ENCODE peak calls at places on chromosomes 11 and 22, in ten cellular contexts. One of them, this sample, is unnamed.

GRCh38 chr22:43044402-43044801 is 29.5 kb upstream of the PACSIN2 start:
- DNase-seq in activated effector memory CD4-positive, alpha-beta T cell treated with anti-CD3 and anti-CD28 coated beads, Interleukin-2, amount 50 U/mL, for 16 hours: no peak
- DNase-seq in non-pigmented ciliary epithelial cell: no peak
- DNase-seq in Calu3: no peak
- DNase-seq in activated naive CD8-positive, alpha-beta T cell treated with anti-CD3 and anti-CD28 coated beads for 36 hours: no peak
- DNase-seq in NCI-H526 treated with DMSO at 0.1 percent for 48 hours: no peak
- DNase-seq in stimulated activated CD8-positive, alpha-beta memory T cell treated with anti-CD3 and anti-CD28 coated beads, Interleukin-15, amount 100 ng/mL, for 1 hour: no peak
- DNase-seq in activated CD4-positive, alpha-beta T cell treated with anti-CD3 and anti-CD28 coated beads for 24 hours: no peak
- DNase-seq in NCI-H2081 treated with DMSO at 0.1 percent for 48 hours: no peak
- DNase-seq in T-cell: no peak
- DNase-seq in this sample: no peak

GRCh38 chr11:44471603-44472002 is 93.9 kb upstream of the CD82 start:
- DNase-seq in activated effector memory CD4-positive, alpha-beta T cell treated with anti-CD3 and anti-CD28 coated beads, Interleukin-2, amount 50 U/mL, for 16 hours: no peak
- DNase-seq in non-pigmented ciliary epithelial cell: no peak
- DNase-seq in Calu3: no peak
- DNase-seq in activated naive CD8-positive, alpha-beta T cell treated with anti-CD3 and anti-CD28 coated beads for 36 hours: no peak
- DNase-seq in NCI-H526 treated with DMSO at 0.1 percent for 48 hours: no peak
- DNase-seq in stimulated activated CD8-positive, alpha-beta memory T cell treated with anti-CD3 and anti-CD28 coated beads, Interleukin-15, amount 100 ng/mL, for 1 hour: no peak
- DNase-seq in activated CD4-positive, alpha-beta T cell treated with anti-CD3 and anti-CD28 coated beads for 24 hours: no peak
- DNase-seq in NCI-H2081 treated with DMSO at 0.1 percent for 48 hours: no peak
- DNase-seq in T-cell: no peak
- DNase-seq in this sample: no peak

GRCh38 chr11:129373489-129373953 is 2.1 kb upstream of the BARX2 start:
- DNase-seq in activated effector memory CD4-positive, alpha-beta T cell treated with anti-CD3 and anti-CD28 coated beads, Interleukin-2, amount 50 U/mL, for 16 hours: no peak
- DNase-seq in non-pigmented ciliary epithelial cell: no peak
- DNase-seq in Calu3: no peak
- DNase-seq in activated naive CD8-positive, alpha-beta T cell treated with anti-CD3 and anti-CD28 coated beads for 36 hours: no peak
- DNase-seq in NCI-H526 treated with DMSO at 0.1 percent for 48 hours: no peak
- DNase-seq in stimulated activated CD8-positive, alpha-beta memory T cell treated with anti-CD3 and anti-CD28 coated beads, Interleukin-15, amount 100 ng/mL, for 1 hour: no peak
- DNase-seq in activated CD4-positive, alpha-beta T cell treated with anti-CD3 and anti-CD28 coated beads for 24 hours: no peak
- DNase-seq in NCI-H2081 treated with DMSO at 0.1 percent for 48 hours: no peak
- DNase-seq in T-cell: no peak
- DNase-seq in this sample: peak

GRCh38 chr11:127345819-127346459 is 345.4 kb upstream of the KIRREL3 start:
- DNase-seq in activated effector memory CD4-positive, alpha-beta T cell treated with anti-CD3 and anti-CD28 coated beads, Interleukin-2, amount 50 U/mL, for 16 hours: no peak
- DNase-seq in non-pigmented ciliary epithelial cell: no peak
- DNase-seq in Calu3: peak
- DNase-seq in activated naive CD8-positive, alpha-beta T cell treated with anti-CD3 and anti-CD28 coated beads for 36 hours: no peak
- DNase-seq in NCI-H526 treated with DMSO at 0.1 percent for 48 hours: peak
- DNase-seq in stimulated activated CD8-positive, alpha-beta memory T cell treated with anti-CD3 and anti-CD28 coated beads, Interleukin-15, amount 100 ng/mL, for 1 hour: no peak
- DNase-seq in activated CD4-positive, alpha-beta T cell treated with anti-CD3 and anti-CD28 coated beads for 24 hours: peak
- DNase-seq in NCI-H2081 treated with DMSO at 0.1 percent for 48 hours: no peak
- DNase-seq in T-cell: peak
- DNase-seq in this sample: no peak

GRCh38 chr11:128802358-128802981 is 64.6 kb downstream of the KCNJ1 start:
- DNase-seq in activated effector memory CD4-positive, alpha-beta T cell treated with anti-CD3 and anti-CD28 coated beads, Interleukin-2, amount 50 U/mL, for 16 hours: no peak
- DNase-seq in non-pigmented ciliary epithelial cell: no peak
- DNase-seq in Calu3: peak
- DNase-seq in activated naive CD8-positive, alpha-beta T cell treated with anti-CD3 and anti-CD28 coated beads for 36 hours: no peak
- DNase-seq in NCI-H526 treated with DMSO at 0.1 percent for 48 hours: peak
- DNase-seq in stimulated activated CD8-positive, alpha-beta memory T cell treated with anti-CD3 and anti-CD28 coated beads, Interleukin-15, amount 100 ng/mL, for 1 hour: no peak
- DNase-seq in activated CD4-positive, alpha-beta T cell treated with anti-CD3 and anti-CD28 coated beads for 24 hours: no peak
- DNase-seq in NCI-H2081 treated with DMSO at 0.1 percent for 48 hours: peak
- DNase-seq in T-cell: no peak
- DNase-seq in this sample: no peak

GRCh38 chr11:62241095-62241494 is 944 bp upstream of the SCGB1D2 start:
- DNase-seq in activated effector memory CD4-positive, alpha-beta T cell treated with anti-CD3 and anti-CD28 coated beads, Interleukin-2, amount 50 U/mL, for 16 hours: no peak
- DNase-seq in non-pigmented ciliary epithelial cell: no peak
- DNase-seq in Calu3: no peak
- DNase-seq in activated naive CD8-positive, alpha-beta T cell treated with anti-CD3 and anti-CD28 coated beads for 36 hours: no peak
- DNase-seq in NCI-H526 treated with DMSO at 0.1 percent for 48 hours: no peak
- DNase-seq in stimulated activated CD8-positive, alpha-beta memory T cell treated with anti-CD3 and anti-CD28 coated beads, Interleukin-15, amount 100 ng/mL, for 1 hour: no peak
- DNase-seq in activated CD4-positive, alpha-beta T cell treated with anti-CD3 and anti-CD28 coated beads for 24 hours: no peak
- DNase-seq in NCI-H2081 treated with DMSO at 0.1 percent for 48 hours: no peak
- DNase-seq in T-cell: no peak
- DNase-seq in this sample: no peak

GRCh38 chr22:49775191-49776052 is 52.3 kb downstream of the BRD1 start:
- DNase-seq in activated effector memory CD4-positive, alpha-beta T cell treated with anti-CD3 and anti-CD28 coated beads, Interleukin-2, amount 50 U/mL, for 16 hours: no peak
- DNase-seq in non-pigmented ciliary epithelial cell: no peak
- DNase-seq in Calu3: no peak
- DNase-seq in activated naive CD8-positive, alpha-beta T cell treated with anti-CD3 and anti-CD28 coated beads for 36 hours: no peak
- DNase-seq in NCI-H526 treated with DMSO at 0.1 percent for 48 hours: no peak
- DNase-seq in stimulated activated CD8-positive, alpha-beta memory T cell treated with anti-CD3 and anti-CD28 coated beads, Interleukin-15, amount 100 ng/mL, for 1 hour: no peak
- DNase-seq in activated CD4-positive, alpha-beta T cell treated with anti-CD3 and anti-CD28 coated beads for 24 hours: no peak
- DNase-seq in NCI-H2081 treated with DMSO at 0.1 percent for 48 hours: no peak
- DNase-seq in T-cell: no peak
- DNase-seq in this sample: no peak

GRCh38 chr11:68314203-68314885 is 2.0 kb downstream of the LRP5 start:
- DNase-seq in activated effector memory CD4-positive, alpha-beta T cell treated with anti-CD3 and anti-CD28 coated beads, Interleukin-2, amount 50 U/mL, for 16 hours: no peak
- DNase-seq in non-pigmented ciliary epithelial cell: no peak
- DNase-seq in Calu3: peak
- DNase-seq in activated naive CD8-positive, alpha-beta T cell treated with anti-CD3 and anti-CD28 coated beads for 36 hours: no peak
- DNase-seq in NCI-H526 treated with DMSO at 0.1 percent for 48 hours: no peak
- DNase-seq in stimulated activated CD8-positive, alpha-beta memory T cell treated with anti-CD3 and anti-CD28 coated beads, Interleukin-15, amount 100 ng/mL, for 1 hour: no peak
- DNase-seq in activated CD4-positive, alpha-beta T cell treated with anti-CD3 and anti-CD28 coated beads for 24 hours: no peak
- DNase-seq in NCI-H2081 treated with DMSO at 0.1 percent for 48 hours: no peak
- DNase-seq in T-cell: no peak
- DNase-seq in this sample: no peak

GRCh38 chr11:196786-197731 is 4.2 kb downstream of the SCGB1C1 start:
- DNase-seq in activated effector memory CD4-positive, alpha-beta T cell treated with anti-CD3 and anti-CD28 coated beads, Interleukin-2, amount 50 U/mL, for 16 hours: peak
- DNase-seq in non-pigmented ciliary epithelial cell: no peak
- DNase-seq in Calu3: no peak
- DNase-seq in activated naive CD8-positive, alpha-beta T cell treated with anti-CD3 and anti-CD28 coated beads for 36 hours: no peak
- DNase-seq in NCI-H526 treated with DMSO at 0.1 percent for 48 hours: no peak
- DNase-seq in stimulated activated CD8-positive, alpha-beta memory T cell treated with anti-CD3 and anti-CD28 coated beads, Interleukin-15, amount 100 ng/mL, for 1 hour: no peak
- DNase-seq in activated CD4-positive, alpha-beta T cell treated with anti-CD3 and anti-CD28 coated beads for 24 hours: no peak
- DNase-seq in NCI-H2081 treated with DMSO at 0.1 percent for 48 hours: no peak
- DNase-seq in T-cell: no peak
- DNase-seq in this sample: peak

GRCh38 chr22:31613286-31613903 is 48.6 kb downstream of the PISD start:
- DNase-seq in activated effector memory CD4-positive, alpha-beta T cell treated with anti-CD3 and anti-CD28 coated beads, Interleukin-2, amount 50 U/mL, for 16 hours: no peak
- DNase-seq in non-pigmented ciliary epithelial cell: no peak
- DNase-seq in Calu3: no peak
- DNase-seq in activated naive CD8-positive, alpha-beta T cell treated with anti-CD3 and anti-CD28 coated beads for 36 hours: no peak
- DNase-seq in NCI-H526 treated with DMSO at 0.1 percent for 48 hours: no peak
- DNase-seq in stimulated activated CD8-positive, alpha-beta memory T cell treated with anti-CD3 and anti-CD28 coated beads, Interleukin-15, amount 100 ng/mL, for 1 hour: no peak
- DNase-seq in activated CD4-positive, alpha-beta T cell treated with anti-CD3 and anti-CD28 coated beads for 24 hours: no peak
- DNase-seq in NCI-H2081 treated with DMSO at 0.1 percent for 48 hours: no peak
- DNase-seq in T-cell: no peak
- DNase-seq in this sample: no peak

GRCh38 chr22:20127318-20127868 is 4.2 kb upstream of the ZDHHC8 start:
- DNase-seq in activated effector memory CD4-positive, alpha-beta T cell treated with anti-CD3 and anti-CD28 coated beads, Interleukin-2, amount 50 U/mL, for 16 hours: no peak
- DNase-seq in non-pigmented ciliary epithelial cell: no peak
- DNase-seq in Calu3: no peak
- DNase-seq in activated naive CD8-positive, alpha-beta T cell treated with anti-CD3 and anti-CD28 coated beads for 36 hours: no peak
- DNase-seq in NCI-H526 treated with DMSO at 0.1 percent for 48 hours: no peak
- DNase-seq in stimulated activated CD8-positive, alpha-beta memory T cell treated with anti-CD3 and anti-CD28 coated beads, Interleukin-15, amount 100 ng/mL, for 1 hour: no peak
- DNase-seq in activated CD4-positive, alpha-beta T cell treated with anti-CD3 and anti-CD28 coated beads for 24 hours: no peak
- DNase-seq in NCI-H2081 treated with DMSO at 0.1 percent for 48 hours: no peak
- DNase-seq in T-cell: no peak
- DNase-seq in this sample: no peak

GRCh38 chr11:10139656-10140055 is 154.4 kb downstream of the SBF2 start:
- DNase-seq in activated effector memory CD4-positive, alpha-beta T cell treated with anti-CD3 and anti-CD28 coated beads, Interleukin-2, amount 50 U/mL, for 16 hours: no peak
- DNase-seq in non-pigmented ciliary epithelial cell: peak
- DNase-seq in Calu3: peak
- DNase-seq in activated naive CD8-positive, alpha-beta T cell treated with anti-CD3 and anti-CD28 coated beads for 36 hours: no peak
- DNase-seq in NCI-H526 treated with DMSO at 0.1 percent for 48 hours: no peak
- DNase-seq in stimulated activated CD8-positive, alpha-beta memory T cell treated with anti-CD3 and anti-CD28 coated beads, Interleukin-15, amount 100 ng/mL, for 1 hour: no peak
- DNase-seq in activated CD4-positive, alpha-beta T cell treated with anti-CD3 and anti-CD28 coated beads for 24 hours: no peak
- DNase-seq in NCI-H2081 treated with DMSO at 0.1 percent for 48 hours: no peak
- DNase-seq in T-cell: no peak
- DNase-seq in this sample: no peak

GRCh38 chr11:26623076-26623666 is 51.1 kb upstream of the MUC15 start:
- DNase-seq in activated effector memory CD4-positive, alpha-beta T cell treated with anti-CD3 and anti-CD28 coated beads, Interleukin-2, amount 50 U/mL, for 16 hours: no peak
- DNase-seq in non-pigmented ciliary epithelial cell: no peak
- DNase-seq in Calu3: no peak
- DNase-seq in activated naive CD8-positive, alpha-beta T cell treated with anti-CD3 and anti-CD28 coated beads for 36 hours: no peak
- DNase-seq in NCI-H526 treated with DMSO at 0.1 percent for 48 hours: no peak
- DNase-seq in stimulated activated CD8-positive, alpha-beta memory T cell treated with anti-CD3 and anti-CD28 coated beads, Interleukin-15, amount 100 ng/mL, for 1 hour: no peak
- DNase-seq in activated CD4-positive, alpha-beta T cell treated with anti-CD3 and anti-CD28 coated beads for 24 hours: no peak
- DNase-seq in NCI-H2081 treated with DMSO at 0.1 percent for 48 hours: no peak
- DNase-seq in T-cell: no peak
- DNase-seq in this sample: no peak

GRCh38 chr22:38727530-38728451 is 22.0 kb downstream of the GTPBP1 start:
- DNase-seq in activated effector memory CD4-positive, alpha-beta T cell treated with anti-CD3 and anti-CD28 coated beads, Interleukin-2, amount 50 U/mL, for 16 hours: no peak
- DNase-seq in non-pigmented ciliary epithelial cell: no peak
- DNase-seq in Calu3: no peak
- DNase-seq in activated naive CD8-positive, alpha-beta T cell treated with anti-CD3 and anti-CD28 coated beads for 36 hours: no peak
- DNase-seq in NCI-H526 treated with DMSO at 0.1 percent for 48 hours: no peak
- DNase-seq in stimulated activated CD8-positive, alpha-beta memory T cell treated with anti-CD3 and anti-CD28 coated beads, Interleukin-15, amount 100 ng/mL, for 1 hour: no peak
- DNase-seq in activated CD4-positive, alpha-beta T cell treated with anti-CD3 and anti-CD28 coated beads for 24 hours: no peak
- DNase-seq in NCI-H2081 treated with DMSO at 0.1 percent for 48 hours: no peak
- DNase-seq in T-cell: no peak
- DNase-seq in this sample: no peak

GRCh38 chr11:86896486-86896885 is 58.7 kb downstream of the FZD4 start:
- DNase-seq in activated effector memory CD4-positive, alpha-beta T cell treated with anti-CD3 and anti-CD28 coated beads, Interleukin-2, amount 50 U/mL, for 16 hours: no peak
- DNase-seq in non-pigmented ciliary epithelial cell: no peak
- DNase-seq in Calu3: no peak
- DNase-seq in activated naive CD8-positive, alpha-beta T cell treated with anti-CD3 and anti-CD28 coated beads for 36 hours: no peak
- DNase-seq in NCI-H526 treated with DMSO at 0.1 percent for 48 hours: no peak
- DNase-seq in stimulated activated CD8-positive, alpha-beta memory T cell treated with anti-CD3 and anti-CD28 coated beads, Interleukin-15, amount 100 ng/mL, for 1 hour: no peak
- DNase-seq in activated CD4-positive, alpha-beta T cell treated with anti-CD3 and anti-CD28 coated beads for 24 hours: no peak
- DNase-seq in NCI-H2081 treated with DMSO at 0.1 percent for 48 hours: no peak
- DNase-seq in T-cell: no peak
- DNase-seq in this sample: no peak

GRCh38 chr22:47126344-47126811 is 363.9 kb downstream of the TBC1D22A start:
- DNase-seq in activated effector memory CD4-positive, alpha-beta T cell treated with anti-CD3 and anti-CD28 coated beads, Interleukin-2, amount 50 U/mL, for 16 hours: peak
- DNase-seq in non-pigmented ciliary epithelial cell: no peak
- DNase-seq in Calu3: no peak
- DNase-seq in activated naive CD8-positive, alpha-beta T cell treated with anti-CD3 and anti-CD28 coated beads for 36 hours: no peak
- DNase-seq in NCI-H526 treated with DMSO at 0.1 percent for 48 hours: no peak
- DNase-seq in stimulated activated CD8-positive, alpha-beta memory T cell treated with anti-CD3 and anti-CD28 coated beads, Interleukin-15, amount 100 ng/mL, for 1 hour: no peak
- DNase-seq in activated CD4-positive, alpha-beta T cell treated with anti-CD3 and anti-CD28 coated beads for 24 hours: no peak
- DNase-seq in NCI-H2081 treated with DMSO at 0.1 percent for 48 hours: no peak
- DNase-seq in T-cell: no peak
- DNase-seq in this sample: peak

GRCh38 chr11:120191058-120191457 is 19.8 kb upstream of the OAF start:
- DNase-seq in activated effector memory CD4-positive, alpha-beta T cell treated with anti-CD3 and anti-CD28 coated beads, Interleukin-2, amount 50 U/mL, for 16 hours: no peak
- DNase-seq in non-pigmented ciliary epithelial cell: no peak
- DNase-seq in Calu3: no peak
- DNase-seq in activated naive CD8-positive, alpha-beta T cell treated with anti-CD3 and anti-CD28 coated beads for 36 hours: no peak
- DNase-seq in NCI-H526 treated with DMSO at 0.1 percent for 48 hours: no peak
- DNase-seq in stimulated activated CD8-positive, alpha-beta memory T cell treated with anti-CD3 and anti-CD28 coated beads, Interleukin-15, amount 100 ng/mL, for 1 hour: no peak
- DNase-seq in activated CD4-positive, alpha-beta T cell treated with anti-CD3 and anti-CD28 coated beads for 24 hours: no peak
- DNase-seq in NCI-H2081 treated with DMSO at 0.1 percent for 48 hours: no peak
- DNase-seq in T-cell: no peak
- DNase-seq in this sample: no peak

GRCh38 chr11:112355726-112356125 is 95.1 kb upstream of the PLET1 start:
- DNase-seq in activated effector memory CD4-positive, alpha-beta T cell treated with anti-CD3 and anti-CD28 coated beads, Interleukin-2, amount 50 U/mL, for 16 hours: no peak
- DNase-seq in non-pigmented ciliary epithelial cell: no peak
- DNase-seq in Calu3: peak
- DNase-seq in activated naive CD8-positive, alpha-beta T cell treated with anti-CD3 and anti-CD28 coated beads for 36 hours: no peak
- DNase-seq in NCI-H526 treated with DMSO at 0.1 percent for 48 hours: peak
- DNase-seq in stimulated activated CD8-positive, alpha-beta memory T cell treated with anti-CD3 and anti-CD28 coated beads, Interleukin-15, amount 100 ng/mL, for 1 hour: no peak
- DNase-seq in activated CD4-positive, alpha-beta T cell treated with anti-CD3 and anti-CD28 coated beads for 24 hours: no peak
- DNase-seq in NCI-H2081 treated with DMSO at 0.1 percent for 48 hours: no peak
- DNase-seq in T-cell: no peak
- DNase-seq in this sample: no peak

GRCh38 chr11:114326151-114326550 is 30.0 kb downstream of the NNMT start:
- DNase-seq in activated effector memory CD4-positive, alpha-beta T cell treated with anti-CD3 and anti-CD28 coated beads, Interleukin-2, amount 50 U/mL, for 16 hours: no peak
- DNase-seq in non-pigmented ciliary epithelial cell: no peak
- DNase-seq in Calu3: no peak
- DNase-seq in activated naive CD8-positive, alpha-beta T cell treated with anti-CD3 and anti-CD28 coated beads for 36 hours: no peak
- DNase-seq in NCI-H526 treated with DMSO at 0.1 percent for 48 hours: no peak
- DNase-seq in stimulated activated CD8-positive, alpha-beta memory T cell treated with anti-CD3 and anti-CD28 coated beads, Interleukin-15, amount 100 ng/mL, for 1 hour: no peak
- DNase-seq in activated CD4-positive, alpha-beta T cell treated with anti-CD3 and anti-CD28 coated beads for 24 hours: no peak
- DNase-seq in NCI-H2081 treated with DMSO at 0.1 percent for 48 hours: no peak
- DNase-seq in T-cell: no peak
- DNase-seq in this sample: no peak

GRCh38 chr22:32605576-32605975 is 131.0 kb downstream of the FBXO7 start:
- DNase-seq in activated effector memory CD4-positive, alpha-beta T cell treated with anti-CD3 and anti-CD28 coated beads, Interleukin-2, amount 50 U/mL, for 16 hours: no peak
- DNase-seq in non-pigmented ciliary epithelial cell: no peak
- DNase-seq in Calu3: no peak
- DNase-seq in activated naive CD8-positive, alpha-beta T cell treated with anti-CD3 and anti-CD28 coated beads for 36 hours: no peak
- DNase-seq in NCI-H526 treated with DMSO at 0.1 percent for 48 hours: no peak
- DNase-seq in stimulated activated CD8-positive, alpha-beta memory T cell treated with anti-CD3 and anti-CD28 coated beads, Interleukin-15, amount 100 ng/mL, for 1 hour: no peak
- DNase-seq in activated CD4-positive, alpha-beta T cell treated with anti-CD3 and anti-CD28 coated beads for 24 hours: no peak
- DNase-seq in NCI-H2081 treated with DMSO at 0.1 percent for 48 hours: no peak
- DNase-seq in T-cell: no peak
- DNase-seq in this sample: no peak

GRCh38 chr22:35835998-35836691 is 118.5 kb downstream of the APOL5 start:
- DNase-seq in activated effector memory CD4-positive, alpha-beta T cell treated with anti-CD3 and anti-CD28 coated beads, Interleukin-2, amount 50 U/mL, for 16 hours: no peak
- DNase-seq in non-pigmented ciliary epithelial cell: no peak
- DNase-seq in Calu3: peak
- DNase-seq in activated naive CD8-positive, alpha-beta T cell treated with anti-CD3 and anti-CD28 coated beads for 36 hours: no peak
- DNase-seq in NCI-H526 treated with DMSO at 0.1 percent for 48 hours: peak
- DNase-seq in stimulated activated CD8-positive, alpha-beta memory T cell treated with anti-CD3 and anti-CD28 coated beads, Interleukin-15, amount 100 ng/mL, for 1 hour: no peak
- DNase-seq in activated CD4-positive, alpha-beta T cell treated with anti-CD3 and anti-CD28 coated beads for 24 hours: no peak
- DNase-seq in NCI-H2081 treated with DMSO at 0.1 percent for 48 hours: no peak
- DNase-seq in T-cell: no peak
- DNase-seq in this sample: no peak

GRCh38 chr11:65503606-65503922 is 4.7 kb downstream of the MALAT1 start:
- DNase-seq in activated effector memory CD4-positive, alpha-beta T cell treated with anti-CD3 and anti-CD28 coated beads, Interleukin-2, amount 50 U/mL, for 16 hours: no peak
- DNase-seq in non-pigmented ciliary epithelial cell: no peak
- DNase-seq in Calu3: no peak
- DNase-seq in activated naive CD8-positive, alpha-beta T cell treated with anti-CD3 and anti-CD28 coated beads for 36 hours: no peak
- DNase-seq in NCI-H526 treated with DMSO at 0.1 percent for 48 hours: no peak
- DNase-seq in stimulated activated CD8-positive, alpha-beta memory T cell treated with anti-CD3 and anti-CD28 coated beads, Interleukin-15, amount 100 ng/mL, for 1 hour: no peak
- DNase-seq in activated CD4-positive, alpha-beta T cell treated with anti-CD3 and anti-CD28 coated beads for 24 hours: no peak
- DNase-seq in NCI-H2081 treated with DMSO at 0.1 percent for 48 hours: no peak
- DNase-seq in T-cell: no peak
- DNase-seq in this sample: no peak

GRCh38 chr22:49052023-49052538 is 775.6 kb downstream of the BRD1 start:
- DNase-seq in activated effector memory CD4-positive, alpha-beta T cell treated with anti-CD3 and anti-CD28 coated beads, Interleukin-2, amount 50 U/mL, for 16 hours: peak
- DNase-seq in non-pigmented ciliary epithelial cell: no peak
- DNase-seq in Calu3: no peak
- DNase-seq in activated naive CD8-positive, alpha-beta T cell treated with anti-CD3 and anti-CD28 coated beads for 36 hours: peak
- DNase-seq in NCI-H526 treated with DMSO at 0.1 percent for 48 hours: no peak
- DNase-seq in stimulated activated CD8-positive, alpha-beta memory T cell treated with anti-CD3 and anti-CD28 coated beads, Interleukin-15, amount 100 ng/mL, for 1 hour: peak
- DNase-seq in activated CD4-positive, alpha-beta T cell treated with anti-CD3 and anti-CD28 coated beads for 24 hours: no peak
- DNase-seq in NCI-H2081 treated with DMSO at 0.1 percent for 48 hours: no peak
- DNase-seq in T-cell: peak
- DNase-seq in this sample: peak

GRCh38 chr22:30121988-30122387 is 41.7 kb downstream of the HORMAD2 start:
- DNase-seq in activated effector memory CD4-positive, alpha-beta T cell treated with anti-CD3 and anti-CD28 coated beads, Interleukin-2, amount 50 U/mL, for 16 hours: no peak
- DNase-seq in non-pigmented ciliary epithelial cell: no peak
- DNase-seq in Calu3: no peak
- DNase-seq in activated naive CD8-positive, alpha-beta T cell treated with anti-CD3 and anti-CD28 coated beads for 36 hours: no peak
- DNase-seq in NCI-H526 treated with DMSO at 0.1 percent for 48 hours: no peak
- DNase-seq in stimulated activated CD8-positive, alpha-beta memory T cell treated with anti-CD3 and anti-CD28 coated beads, Interleukin-15, amount 100 ng/mL, for 1 hour: no peak
- DNase-seq in activated CD4-positive, alpha-beta T cell treated with anti-CD3 and anti-CD28 coated beads for 24 hours: no peak
- DNase-seq in NCI-H2081 treated with DMSO at 0.1 percent for 48 hours: no peak
- DNase-seq in T-cell: no peak
- DNase-seq in this sample: no peak

GRCh38 chr11:16846305-16846704 is 107.9 kb downstream of the C11orf58 start:
- DNase-seq in activated effector memory CD4-positive, alpha-beta T cell treated with anti-CD3 and anti-CD28 coated beads, Interleukin-2, amount 50 U/mL, for 16 hours: no peak
- DNase-seq in non-pigmented ciliary epithelial cell: no peak
- DNase-seq in Calu3: no peak
- DNase-seq in activated naive CD8-positive, alpha-beta T cell treated with anti-CD3 and anti-CD28 coated beads for 36 hours: no peak
- DNase-seq in NCI-H526 treated with DMSO at 0.1 percent for 48 hours: no peak
- DNase-seq in stimulated activated CD8-positive, alpha-beta memory T cell treated with anti-CD3 and anti-CD28 coated beads, Interleukin-15, amount 100 ng/mL, for 1 hour: no peak
- DNase-seq in activated CD4-positive, alpha-beta T cell treated with anti-CD3 and anti-CD28 coated beads for 24 hours: no peak
- DNase-seq in NCI-H2081 treated with DMSO at 0.1 percent for 48 hours: no peak
- DNase-seq in T-cell: no peak
- DNase-seq in this sample: no peak

GRCh38 chr11:38718659-38719058 is 2120.6 kb upstream of the RAG2 start:
- DNase-seq in activated effector memory CD4-positive, alpha-beta T cell treated with anti-CD3 and anti-CD28 coated beads, Interleukin-2, amount 50 U/mL, for 16 hours: no peak
- DNase-seq in non-pigmented ciliary epithelial cell: no peak
- DNase-seq in Calu3: no peak
- DNase-seq in activated naive CD8-positive, alpha-beta T cell treated with anti-CD3 and anti-CD28 coated beads for 36 hours: no peak
- DNase-seq in NCI-H526 treated with DMSO at 0.1 percent for 48 hours: no peak
- DNase-seq in stimulated activated CD8-positive, alpha-beta memory T cell treated with anti-CD3 and anti-CD28 coated beads, Interleukin-15, amount 100 ng/mL, for 1 hour: no peak
- DNase-seq in activated CD4-positive, alpha-beta T cell treated with anti-CD3 and anti-CD28 coated beads for 24 hours: no peak
- DNase-seq in NCI-H2081 treated with DMSO at 0.1 percent for 48 hours: no peak
- DNase-seq in T-cell: no peak
- DNase-seq in this sample: no peak

GRCh38 chr22:50459443-50460140 is 15.2 kb downstream of the SBF1 start:
- DNase-seq in activated effector memory CD4-positive, alpha-beta T cell treated with anti-CD3 and anti-CD28 coated beads, Interleukin-2, amount 50 U/mL, for 16 hours: no peak
- DNase-seq in non-pigmented ciliary epithelial cell: no peak
- DNase-seq in Calu3: no peak
- DNase-seq in activated naive CD8-positive, alpha-beta T cell treated with anti-CD3 and anti-CD28 coated beads for 36 hours: no peak
- DNase-seq in NCI-H526 treated with DMSO at 0.1 percent for 48 hours: no peak
- DNase-seq in stimulated activated CD8-positive, alpha-beta memory T cell treated with anti-CD3 and anti-CD28 coated beads, Interleukin-15, amount 100 ng/mL, for 1 hour: no peak
- DNase-seq in activated CD4-positive, alpha-beta T cell treated with anti-CD3 and anti-CD28 coated beads for 24 hours: no peak
- DNase-seq in NCI-H2081 treated with DMSO at 0.1 percent for 48 hours: no peak
- DNase-seq in T-cell: no peak
- DNase-seq in this sample: no peak

GRCh38 chr22:19884161-19884953 is 29.7 kb upstream of the GNB1L start:
- DNase-seq in activated effector memory CD4-positive, alpha-beta T cell treated with anti-CD3 and anti-CD28 coated beads, Interleukin-2, amount 50 U/mL, for 16 hours: peak
- DNase-seq in non-pigmented ciliary epithelial cell: no peak
- DNase-seq in Calu3: no peak
- DNase-seq in activated naive CD8-positive, alpha-beta T cell treated with anti-CD3 and anti-CD28 coated beads for 36 hours: no peak
- DNase-seq in NCI-H526 treated with DMSO at 0.1 percent for 48 hours: no peak
- DNase-seq in stimulated activated CD8-positive, alpha-beta memory T cell treated with anti-CD3 and anti-CD28 coated beads, Interleukin-15, amount 100 ng/mL, for 1 hour: no peak
- DNase-seq in activated CD4-positive, alpha-beta T cell treated with anti-CD3 and anti-CD28 coated beads for 24 hours: no peak
- DNase-seq in NCI-H2081 treated with DMSO at 0.1 percent for 48 hours: no peak
- DNase-seq in T-cell: no peak
- DNase-seq in this sample: peak